ENCODE peak calls at places on chromosomes 3 and 15, in four cellular contexts. A is K562, L is GM12878, F is HepG2. U is an unnamed sample.

GRCh38 chr3:126100688-126101301 is 16.9 kb upstream of the SLC41A3 start:
- DNase-seq in A (no peak), L (peak; percentile 19), F (no peak), U (no peak)

GRCh38 chr15:31265871-31266711 is 60.5 kb upstream of the KLF13 start:
- DNase-seq in A (no peak), L (peak; percentile 86), F (no peak), U (no peak)

GRCh38 chr3:23859012-23859743 is 53.4 kb downstream of the UBE2E1 start:
- DNase-seq in A (no peak), L (no peak), F (no peak), U (no peak)

GRCh38 chr3:4356225-4356540 is 53.0 kb downstream of the SETMAR start:
- DNase-seq in A (no peak), L (no peak), F (no peak), U (no peak)

GRCh38 chr3:45958333-45958791 is 15.1 kb downstream of the CXCR6 start:
- DNase-seq in A (no peak), L (no peak), F (no peak), U (no peak)

GRCh38 chr3:30098656-30099454 is 507.5 kb upstream of the TGFBR2 start:
- DNase-seq in A (no peak), L (no peak), F (peak; percentile 12), U (no peak)

GRCh38 chr3:161700998-161701397 is 204.4 kb downstream of the OTOL1 start:
- DNase-seq in A (no peak), L (peak; percentile 7), F (no peak), U (no peak)

GRCh38 chr15:95261546-95261945 is 1030.2 kb downstream of the MCTP2 start:
- DNase-seq in A (no peak), L (no peak), F (no peak), U (no peak)

GRCh38 chr3:177746259-177747021 is 549.2 kb upstream of the TBL1XR1 start:
- DNase-seq in A (no peak), L (no peak), F (no peak), U (no peak)

GRCh38 chr3:13872451-13872850 is 7.4 kb downstream of the WNT7A start:
- DNase-seq in A (no peak), L (no peak), F (no peak), U (no peak)

GRCh38 chr3:133782454-133782853 is 23.2 kb upstream of the SRPRB start:
- DNase-seq in A (no peak), L (no peak), F (no peak), U (no peak)

GRCh38 chr3:43765417-43766030 is 74.8 kb downstream of the ABHD5 start:
- DNase-seq in A (no peak), L (no peak), F (no peak), U (no peak)

GRCh38 chr15:101250331-101250730 is 1.5 kb downstream of the CHSY1 start:
- DNase-seq in A (no peak), L (no peak), F (no peak), U (no peak)

GRCh38 chr3:3200632-3201212 is 21.2 kb upstream of the CRBN start:
- DNase-seq in A (peak; percentile 56), L (peak; percentile 12), F (peak; percentile 71), U (peak; percentile 33)

GRCh38 chr3:70992131-70992530 is 591.4 kb downstream of the FOXP1 start:
- DNase-seq in A (no peak), L (no peak), F (no peak), U (no peak)

GRCh38 chr3:157290761-157291160 is 130.8 kb upstream of the CCNL1 start:
- DNase-seq in A (no peak), L (no peak), F (no peak), U (no peak)

GRCh38 chr3:139199421-139200010 is 144.3 kb upstream of the MRPS22 start:
- DNase-seq in A (no peak), L (no peak), F (no peak), U (no peak)

GRCh38 chr3:49707113-49707480 is 12.4 kb downstream of the AMIGO3 start:
- DNase-seq in A (no peak), L (no peak), F (no peak), U (no peak)

GRCh38 chr15:101359365-101359947 is 64.4 kb upstream of the SNRPA1 start:
- DNase-seq in A (no peak), L (no peak), F (no peak), U (peak; percentile 30)

GRCh38 chr3:72594615-72595215 is 253.5 kb downstream of the SHQ1 start:
- DNase-seq in A (no peak), L (no peak), F (no peak), U (no peak)

GRCh38 chr3:81277853-81278252 is 483.6 kb downstream of the GBE1 start:
- DNase-seq in A (no peak), L (no peak), F (no peak), U (no peak)

GRCh38 chr3:155026999-155027591 is 53.0 kb upstream of the MME start:
- DNase-seq in A (peak; percentile 16), L (no peak), F (no peak), U (no peak)

GRCh38 chr3:171446801-171447578 is 13.2 kb downstream of the TNIK start:
- DNase-seq in A (peak; percentile 77), L (no peak), F (no peak), U (peak; percentile 65)

GRCh38 chr3:136659253-136659652 is 92.9 kb downstream of the STAG1 start:
- DNase-seq in A (no peak), L (no peak), F (no peak), U (no peak)

GRCh38 chr3:130800829-130801228 is 54.2 kb upstream of the PIK3R4 start:
- DNase-seq in A (no peak), L (no peak), F (peak; percentile 2), U (no peak)

GRCh38 chr3:17307889-17308288 is 423.1 kb downstream of the PLCL2 start:
- DNase-seq in A (no peak), L (no peak), F (no peak), U (no peak)

GRCh38 chr3:143484851-143485512 is 363.3 kb downstream of the SLC9A9 start:
- DNase-seq in A (peak; percentile 15), L (no peak), F (no peak), U (no peak)

GRCh38 chr3:150077581-150078247 is 107.0 kb upstream of the PFN2 start:
- DNase-seq in A (no peak), L (no peak), F (no peak), U (no peak)

GRCh38 chr3:185502987-185503386 is 4.2 kb upstream of the TMEM41A start:
- DNase-seq in A (peak; percentile 67), L (no peak), F (peak; percentile 13), U (no peak)

GRCh38 chr15:85430406-85431204 is 50.2 kb downstream of the AKAP13 start:
- DNase-seq in A (no peak), L (peak; percentile 53), F (no peak), U (no peak)

GRCh38 chr3:124700880-124701684 is 29.2 kb upstream of the UMPS start:
- DNase-seq in A (no peak), L (no peak), F (peak; percentile 99), U (no peak)

GRCh38 chr3:151329368-151329767 is at the start of gene P2RY13:
- DNase-seq in A (no peak), L (no peak), F (no peak), U (no peak)

GRCh38 chr3:27666708-27667107 is 55.4 kb downstream of the EOMES start:
- DNase-seq in A (no peak), L (no peak), F (no peak), U (no peak)

GRCh38 chr15:82714026-82714425 is 4.4 kb upstream of the AP3B2 start:
- DNase-seq in A (no peak), L (peak; percentile 3), F (no peak), U (no peak)

GRCh38 chr3:16511561-16512434 is 1.7 kb downstream of the RFTN1 start:
- DNase-seq in A (no peak), L (peak; percentile 98), F (no peak), U (no peak)

GRCh38 chr15:66881173-66881905 is 179.3 kb downstream of the SMAD6 start:
- DNase-seq in A (no peak), L (no peak), F (no peak), U (no peak)

GRCh38 chr15:34837246-34838016 is 42.1 kb upstream of the ACTC1 start:
- DNase-seq in A (peak; percentile 19), L (no peak), F (no peak), U (no peak)

GRCh38 chr3:113890256-113890900 is 51.8 kb downstream of the GRAMD1C start:
- DNase-seq in A (peak; percentile 5), L (no peak), F (peak; percentile 20), U (no peak)
- TF ChIP-seq SIN3A in A (no peak), L (no peak), F (no peak), U (no peak)

DNA sequence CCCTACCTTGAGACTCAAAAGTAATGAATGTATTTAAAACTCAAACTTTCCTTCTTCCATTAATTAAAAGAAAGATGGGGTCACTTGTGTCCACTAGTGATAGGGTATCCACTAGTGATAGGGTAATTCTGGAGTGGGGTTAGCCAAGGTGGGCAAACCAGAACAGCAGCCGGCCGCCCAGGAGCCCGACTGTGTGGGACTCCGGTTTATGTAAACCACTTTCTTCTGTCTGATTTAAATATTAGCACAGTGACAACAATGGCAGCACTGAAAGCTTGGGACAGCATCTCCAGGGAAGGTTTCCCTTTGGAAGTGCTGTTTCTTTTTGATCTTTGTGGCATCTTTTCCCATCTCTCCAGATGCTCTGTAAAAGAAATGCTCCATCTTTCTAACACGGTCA is 722 bp downstream of the MYZAP start:
- DNase-seq in A (no peak), L (no peak), F (no peak), U (no peak)
- TF ChIP-seq REST in A (no peak), L (no peak), F (no peak), U (no peak)

GRCh38 chr15:70424937-70425411 is 327.3 kb upstream of the TLE3 start:
- DNase-seq in A (no peak), L (no peak), F (no peak), U (no peak)
- TF ChIP-seq POLR2AphosphoS5 in A (no peak), L (no peak), F (no peak), U (no peak)

GRCh38 chr3:55621648-55622047 is 134.5 kb upstream of the WNT5A start:
- DNase-seq in A (no peak), L (no peak), F (no peak), U (no peak)

GRCh38 chr3:55619186-55619808 is 132.2 kb upstream of the WNT5A start:
- DNase-seq in A (no peak), L (no peak), F (no peak), U (no peak)

GRCh38 chr3:55622116-55622515 is 135.0 kb upstream of the WNT5A start:
- DNase-seq in A (no peak), L (no peak), F (no peak), U (no peak)

GRCh38 chr3:55621026-55621422 is 133.9 kb upstream of the WNT5A start:
- DNase-seq in A (no peak), L (no peak), F (no peak), U (no peak)

GRCh38 chr3:55620361-55621025 is 133.4 kb upstream of the WNT5A start:
- DNase-seq in A (peak; percentile 5), L (peak; percentile 59), F (no peak), U (no peak)
- TF ChIP-seq SIN3A in A (no peak), L (no peak), F (no peak), U (no peak)

DNA sequence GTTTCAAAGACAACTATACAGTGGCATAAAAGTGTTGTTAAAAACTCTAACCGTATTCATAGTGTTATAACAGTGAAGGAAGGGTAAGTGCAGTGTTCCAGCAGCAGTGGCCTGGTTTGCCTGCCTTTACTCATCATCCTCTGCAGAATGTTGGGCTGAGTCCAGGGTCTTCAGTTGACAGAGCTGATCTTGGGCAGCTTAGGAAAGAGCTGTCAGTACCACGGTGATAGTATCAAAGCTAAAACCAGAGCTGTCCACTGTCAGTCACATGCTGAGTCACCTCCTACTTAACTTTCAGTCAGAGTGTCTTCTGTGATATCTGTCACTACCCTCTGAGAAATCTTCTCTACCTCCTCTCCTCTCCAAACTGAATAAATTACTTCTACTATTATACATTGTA is 241.9 kb downstream of the ZIC1 start:
- DNase-seq in A (no peak), L (no peak), F (no peak), U (no peak)
- TF ChIP-seq REST in A (no peak), L (no peak), F (no peak), U (no peak)